ENCODE peak calls at places on chromosomes 13 and 19, in ten cellular contexts. I, L, D, G, Z, T, H, J, F and P are unnamed samples.

GRCh38 chr19:54248016-54248601 is 5.5 kb upstream of the LILRA6 start:
- DNase-seq in I (no peak), L (peak), D (peak), G (no peak), Z (no peak), T (no peak), H (peak), J (no peak), F (no peak), P (no peak)

GRCh38 chr19:54188224-54188871 is 1.0 kb downstream of the MBOAT7 start:
- DNase-seq in I (no peak), L (peak), D (peak), G (peak), Z (no peak), T (peak), H (no peak), J (no peak), F (peak), P (no peak)

GRCh38 chr13:32911506-32911905 is 104.7 kb upstream of the KL start:
- DNase-seq in I (peak), L (peak), D (peak), G (no peak), Z (peak), T (peak), H (no peak), J (no peak), F (peak), P (peak)

GRCh38 chr13:37418490-37418889 is 180.1 kb downstream of the POSTN start:
- DNase-seq in I (no peak), L (peak), D (peak), G (no peak), Z (peak), T (peak), H (no peak), J (no peak), F (peak), P (no peak)

GRCh38 chr13:109783447-109783814 is 3.0 kb downstream of the IRS2 start:
- DNase-seq in I (no peak), L (no peak), D (no peak), G (no peak), Z (no peak), T (no peak), H (peak), J (no peak), F (no peak), P (peak)

GRCh38 chr13:91544723-91545122 is 146.3 kb downstream of the GPC5 start:
- DNase-seq in I (no peak), L (peak), D (no peak), G (no peak), Z (no peak), T (no peak), H (no peak), J (no peak), F (no peak), P (no peak)

GRCh38 chr13:44296856-44297255 is 76.8 kb upstream of the SERP2 start:
- DNase-seq in I (no peak), L (no peak), D (no peak), G (no peak), Z (no peak), T (no peak), H (no peak), J (no peak), F (no peak), P (no peak)

GRCh38 chr19:39052243-39052746 is 19.9 kb upstream of the FBXO27 start:
- DNase-seq in I (peak), L (peak), D (peak), G (peak), Z (peak), T (peak), H (no peak), J (peak), F (peak), P (peak)

GRCh38 chr13:72403396-72404010 is 323.9 kb downstream of the MZT1 start:
- DNase-seq in I (no peak), L (no peak), D (no peak), G (no peak), Z (peak), T (no peak), H (no peak), J (no peak), F (no peak), P (no peak)

GRCh38 chr19:49801401-49801888 is 11.6 kb downstream of the FUZ start:
- DNase-seq in I (no peak), L (no peak), D (no peak), G (no peak), Z (no peak), T (no peak), H (no peak), J (no peak), F (no peak), P (no peak)

GRCh38 chr19:28351761-28352160 is 861.2 kb downstream of the UQCRFS1 start:
- DNase-seq in I (no peak), L (no peak), D (no peak), G (no peak), Z (peak), T (no peak), H (no peak), J (no peak), F (peak), P (no peak)

GRCh38 chr19:46644720-46645119 is 8.7 kb upstream of the GNG8 start:
- DNase-seq in I (no peak), L (no peak), D (no peak), G (no peak), Z (no peak), T (no peak), H (peak), J (no peak), F (no peak), P (no peak)

GRCh38 chr13:24161010-24161775 is 673 bp downstream of the SPATA13 start:
- DNase-seq in I (peak), L (no peak), D (no peak), G (no peak), Z (no peak), T (peak), H (peak), J (no peak), F (no peak), P (peak)

GRCh38 chr13:26425439-26426358 is 131.8 kb upstream of the WASF3 start:
- DNase-seq in I (peak), L (no peak), D (peak), G (no peak), Z (peak), T (no peak), H (no peak), J (no peak), F (no peak), P (no peak)

GRCh38 chr13:101116381-101116780 is 299.9 kb downstream of the NALCN start:
- DNase-seq in I (no peak), L (no peak), D (no peak), G (no peak), Z (no peak), T (no peak), H (no peak), J (no peak), F (no peak), P (no peak)

GRCh38 chr13:96781141-96781540 is 213.1 kb downstream of the OXGR1 start:
- DNase-seq in I (no peak), L (no peak), D (no peak), G (no peak), Z (no peak), T (peak), H (peak), J (no peak), F (no peak), P (no peak)

GRCh38 chr19:1855828-1856255 is 7.5 kb downstream of the KLF16 start:
- DNase-seq in I (no peak), L (no peak), D (peak), G (no peak), Z (no peak), T (no peak), H (no peak), J (no peak), F (peak), P (no peak)

GRCh38 chr13:25415196-25415595 is 43.4 kb downstream of the ATP8A2 start:
- DNase-seq in I (no peak), L (no peak), D (no peak), G (no peak), Z (no peak), T (no peak), H (no peak), J (no peak), F (no peak), P (no peak)

GRCh38 chr13:23384111-23384510 is 49.4 kb downstream of the SACS start:
- DNase-seq in I (no peak), L (no peak), D (peak), G (no peak), Z (peak), T (no peak), H (no peak), J (no peak), F (peak), P (peak)

GRCh38 chr13:109874921-109875454 is 88.6 kb upstream of the IRS2 start:
- DNase-seq in I (no peak), L (peak), D (peak), G (no peak), Z (peak), T (peak), H (no peak), J (no peak), F (peak), P (no peak)

GRCh38 chr19:50553134-50553703 is 15.0 kb downstream of the LRRC4B start:
- DNase-seq in I (no peak), L (no peak), D (no peak), G (no peak), Z (no peak), T (no peak), H (no peak), J (no peak), F (no peak), P (no peak)

GRCh38 chr13:97878421-97879375 is 74.8 kb upstream of the IPO5 start:
- DNase-seq in I (peak), L (no peak), D (peak), G (no peak), Z (peak), T (no peak), H (no peak), J (no peak), F (no peak), P (no peak)

GRCh38 chr13:33367186-33367895 is 81.8 kb upstream of the STARD13 start:
- DNase-seq in I (no peak), L (no peak), D (no peak), G (no peak), Z (no peak), T (no peak), H (no peak), J (no peak), F (no peak), P (no peak)

GRCh38 chr19:19027228-19027627 is 6.1 kb downstream of the SUGP2 start:
- DNase-seq in I (no peak), L (no peak), D (no peak), G (no peak), Z (no peak), T (no peak), H (no peak), J (no peak), F (no peak), P (no peak)

GRCh38 chr19:19022380-19022961 is 10.8 kb downstream of the SUGP2 start:
- DNase-seq in I (no peak), L (no peak), D (peak), G (no peak), Z (no peak), T (no peak), H (no peak), J (no peak), F (no peak), P (no peak)

GRCh38 chr19:19028526-19028925 is 4.8 kb downstream of the SUGP2 start:
- DNase-seq in I (no peak), L (no peak), D (no peak), G (no peak), Z (no peak), T (no peak), H (no peak), J (no peak), F (no peak), P (no peak)

GRCh38 chr19:19021115-19021514 is 12.2 kb downstream of the SUGP2 start:
- DNase-seq in I (no peak), L (peak), D (peak), G (no peak), Z (peak), T (peak), H (no peak), J (no peak), F (peak), P (no peak)

GRCh38 chr19:19026299-19026971 is 6.9 kb downstream of the SUGP2 start:
- DNase-seq in I (peak), L (no peak), D (no peak), G (no peak), Z (peak), T (no peak), H (no peak), J (no peak), F (no peak), P (no peak)
- TF ChIP-seq CTCF in I (peak), L (no peak), D (no peak), G (peak), Z (peak), T (no peak), H (no peak), J (no peak), F (no peak), P (no peak)

DNA sequence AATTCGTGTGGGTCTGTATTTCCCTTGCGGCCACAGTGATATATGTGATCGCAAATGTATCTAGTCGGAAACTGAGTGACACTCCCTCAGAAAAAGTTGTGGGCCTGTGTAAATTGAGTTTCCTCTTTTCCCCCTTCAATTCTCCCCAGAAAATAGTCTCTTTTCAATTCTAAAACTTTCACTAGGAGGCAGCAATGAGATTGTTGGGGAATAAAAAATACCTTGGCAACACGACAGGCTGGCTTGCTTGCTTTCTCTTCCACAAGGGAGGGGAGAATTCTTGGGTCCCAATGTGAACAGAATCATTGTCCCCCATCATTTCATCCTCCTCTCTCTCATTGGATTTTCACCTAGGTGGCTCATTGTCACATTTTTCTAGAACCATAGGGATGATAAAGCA is 3.7 kb upstream of the SOX21 start:
- DNase-seq in I (no peak), L (peak), D (no peak), G (no peak), Z (no peak), T (no peak), H (no peak), J (no peak), F (no peak), P (no peak)
- TF ChIP-seq CTCF in I (no peak), L (peak), D (no peak), G (no peak), Z (peak), T (peak), H (no peak), J (peak), F (peak), P (no peak)

GRCh38 chr13:99360696-99361095 is 53.5 kb upstream of the GPR183 start:
- DNase-seq in I (peak), L (no peak), D (no peak), G (no peak), Z (no peak), T (no peak), H (no peak), J (no peak), F (no peak), P (no peak)

GRCh38 chr13:99357920-99358319 is 50.7 kb upstream of the GPR183 start:
- DNase-seq in I (no peak), L (no peak), D (no peak), G (no peak), Z (no peak), T (no peak), H (no peak), J (no peak), F (no peak), P (no peak)

GRCh38 chr13:99357149-99357596 is 50.0 kb upstream of the GPR183 start:
- DNase-seq in I (no peak), L (peak), D (peak), G (no peak), Z (peak), T (no peak), H (no peak), J (no peak), F (peak), P (peak)

GRCh38 chr13:99361197-99361596 is 54.0 kb upstream of the GPR183 start:
- DNase-seq in I (no peak), L (no peak), D (no peak), G (no peak), Z (no peak), T (no peak), H (no peak), J (no peak), F (no peak), P (no peak)

GRCh38 chr13:99359493-99359892 is 52.3 kb upstream of the GPR183 start:
- DNase-seq in I (no peak), L (no peak), D (no peak), G (no peak), Z (no peak), T (no peak), H (no peak), J (no peak), F (no peak), P (no peak)
- TF ChIP-seq CTCF in I (no peak), L (no peak), D (no peak), G (no peak), Z (no peak), T (no peak), H (no peak), J (no peak), F (no peak), P (no peak)

GRCh38 chr13:41250993-41251392 is 12.4 kb downstream of the MTRF1 start:
- DNase-seq in I (no peak), L (no peak), D (no peak), G (no peak), Z (no peak), T (no peak), H (no peak), J (no peak), F (no peak), P (no peak)

GRCh38 chr13:41257535-41257934 is 5.8 kb downstream of the MTRF1 start:
- DNase-seq in I (no peak), L (no peak), D (no peak), G (no peak), Z (no peak), T (no peak), H (no peak), J (no peak), F (no peak), P (no peak)

GRCh38 chr13:41259875-41260501 is 3.4 kb downstream of the MTRF1 start:
- DNase-seq in I (no peak), L (no peak), D (no peak), G (no peak), Z (peak), T (peak), H (no peak), J (no peak), F (no peak), P (no peak)

GRCh38 chr13:41254902-41255301 is 8.5 kb downstream of the MTRF1 start:
- DNase-seq in I (no peak), L (no peak), D (no peak), G (no peak), Z (no peak), T (no peak), H (no peak), J (no peak), F (no peak), P (no peak)
- TF ChIP-seq CTCF in I (no peak), L (no peak), D (no peak), G (no peak), Z (no peak), T (no peak), H (no peak), J (no peak), F (no peak), P (no peak)

GRCh38 chr19:24032651-24033050 is 54.3 kb upstream of the ZNF254 start:
- DNase-seq in I (peak), L (no peak), D (no peak), G (no peak), Z (no peak), T (no peak), H (no peak), J (no peak), F (no peak), P (no peak)

GRCh38 chr19:24029941-24030636 is 56.9 kb upstream of the ZNF254 start:
- DNase-seq in I (no peak), L (no peak), D (no peak), G (no peak), Z (no peak), T (no peak), H (no peak), J (no peak), F (no peak), P (no peak)

GRCh38 chr19:24033962-24034342 is 53.0 kb upstream of the ZNF254 start:
- DNase-seq in I (peak), L (peak), D (peak), G (peak), Z (peak), T (peak), H (peak), J (no peak), F (peak), P (peak)

GRCh38 chr19:24033308-24033961 is 53.6 kb upstream of the ZNF254 start:
- DNase-seq in I (peak), L (peak), D (peak), G (peak), Z (peak), T (peak), H (peak), J (peak), F (peak), P (peak)
- TF ChIP-seq CTCF in I (no peak), L (peak), D (peak), G (no peak), Z (peak), T (no peak), H (no peak), J (no peak), F (peak), P (no peak)